ENCODE peak calls at places on chromosomes 5 and 9, in four cellular contexts. M, Z, B and H are unnamed samples.

GRCh38 chr5:80871541-80871961 is 88.6 kb upstream of the RASGRF2 start:
- DNase-seq in M (no peak), Z (peak), B (peak), H (no peak)

GRCh38 chr5:154972476-154973080 is 31.7 kb downstream of the MRPL22 start:
- DNase-seq in M (peak), Z (peak), B (peak), H (no peak)

GRCh38 chr5:163846512-163846911 is 341.1 kb downstream of the MAT2B start:
- DNase-seq in M (no peak), Z (no peak), B (peak), H (no peak)

GRCh38 chr5:153901449-153901848 is 137.3 kb downstream of the FAM114A2 start:
- DNase-seq in M (no peak), Z (no peak), B (no peak), H (no peak)

GRCh38 chr5:79560774-79561524 is 47.0 kb upstream of the HOMER1 start:
- DNase-seq in M (no peak), Z (no peak), B (peak), H (peak)

GRCh38 chr9:133798160-133798559 is 60.0 kb upstream of the SARDH start:
- DNase-seq in M (no peak), Z (no peak), B (no peak), H (no peak)

GRCh38 chr9:88950341-88951141 is 40.7 kb upstream of the S1PR3 start:
- DNase-seq in M (peak), Z (no peak), B (peak), H (no peak)

GRCh38 chr5:176527246-176528222 is 9.7 kb downstream of the RNF44 start:
- DNase-seq in M (no peak), Z (no peak), B (no peak), H (no peak)

GRCh38 chr5:59873113-59873512 is 20.4 kb downstream of the PDE4D start:
- DNase-seq in M (no peak), Z (no peak), B (peak), H (no peak)

GRCh38 chr5:134004626-134005414 is at the start of gene VDAC1:
- DNase-seq in M (peak), Z (peak), B (peak), H (peak)

GRCh38 chr9:34986541-34987047 is 3.0 kb upstream of the DNAJB5 start:
- DNase-seq in M (peak), Z (no peak), B (no peak), H (no peak)

GRCh38 chr5:150293091-150293941 is 3.7 kb upstream of the CAMK2A start:
- DNase-seq in M (no peak), Z (no peak), B (no peak), H (no peak)

GRCh38 chr5:165360366-165361142 is 1855.1 kb downstream of the MAT2B start:
- DNase-seq in M (no peak), Z (no peak), B (no peak), H (no peak)

DNA sequence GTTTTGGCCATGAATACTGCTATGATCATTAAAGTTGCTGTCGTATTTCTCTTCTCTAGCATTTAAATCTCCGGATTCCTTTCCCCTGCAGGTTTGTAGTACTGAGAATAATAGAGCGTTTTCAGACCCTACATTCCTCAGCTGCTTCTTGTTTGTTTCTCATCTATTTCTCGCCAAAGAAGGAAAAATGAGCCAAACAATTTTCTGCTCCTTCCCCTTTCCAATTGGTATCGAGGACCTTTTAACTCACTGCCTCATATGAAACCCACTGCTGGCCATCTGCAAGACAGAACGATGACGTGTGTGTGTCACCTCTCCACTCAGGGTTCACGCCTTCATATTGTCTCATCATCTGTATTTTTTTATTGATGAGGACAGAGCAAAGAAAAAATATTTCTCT is 689.4 kb upstream of the WWC1 start:
- DNase-seq in M (no peak), Z (no peak), B (peak), H (no peak)
- TF ChIP-seq CTCF in M (no peak), Z (no peak), B (no peak), H (no peak)

GRCh38 chr5:9766581-9766980 is 136.4 kb upstream of the TAS2R1 start:
- DNase-seq in M (no peak), Z (no peak), B (peak), H (no peak)
- TF ChIP-seq CTCF in M (no peak), Z (no peak), B (peak), H (no peak)

DNA sequence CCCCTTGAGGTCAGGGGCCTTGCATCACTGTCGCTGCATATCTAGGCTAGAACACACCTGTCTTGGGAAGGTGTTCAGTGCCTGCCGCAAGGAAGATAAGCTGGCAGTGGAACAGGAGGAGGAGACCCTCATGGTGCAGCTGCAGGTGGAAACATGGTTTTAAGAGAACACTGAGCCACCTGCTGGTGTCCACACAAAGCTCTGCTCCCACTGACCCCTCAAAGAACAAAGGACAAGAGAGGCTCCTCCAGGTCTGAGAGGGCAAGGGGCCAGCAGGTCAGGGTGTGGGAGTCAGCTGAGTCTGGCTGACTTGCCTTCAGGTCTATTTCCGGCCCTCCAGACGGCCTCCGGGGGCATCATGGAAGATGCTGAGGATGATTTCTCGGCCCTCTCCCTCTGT is 210.1 kb upstream of the TBCA start:
- DNase-seq in M (no peak), Z (no peak), B (no peak), H (no peak)
- TF ChIP-seq CTCF in M (no peak), Z (peak), B (no peak), H (no peak)

GRCh38 chr9:20199111-20199510 is 410.3 kb upstream of the SLC24A2 start:
- DNase-seq in M (no peak), Z (no peak), B (no peak), H (no peak)

GRCh38 chr9:20200900-20201495 is 412.2 kb upstream of the SLC24A2 start:
- DNase-seq in M (no peak), Z (no peak), B (no peak), H (no peak)

DNA sequence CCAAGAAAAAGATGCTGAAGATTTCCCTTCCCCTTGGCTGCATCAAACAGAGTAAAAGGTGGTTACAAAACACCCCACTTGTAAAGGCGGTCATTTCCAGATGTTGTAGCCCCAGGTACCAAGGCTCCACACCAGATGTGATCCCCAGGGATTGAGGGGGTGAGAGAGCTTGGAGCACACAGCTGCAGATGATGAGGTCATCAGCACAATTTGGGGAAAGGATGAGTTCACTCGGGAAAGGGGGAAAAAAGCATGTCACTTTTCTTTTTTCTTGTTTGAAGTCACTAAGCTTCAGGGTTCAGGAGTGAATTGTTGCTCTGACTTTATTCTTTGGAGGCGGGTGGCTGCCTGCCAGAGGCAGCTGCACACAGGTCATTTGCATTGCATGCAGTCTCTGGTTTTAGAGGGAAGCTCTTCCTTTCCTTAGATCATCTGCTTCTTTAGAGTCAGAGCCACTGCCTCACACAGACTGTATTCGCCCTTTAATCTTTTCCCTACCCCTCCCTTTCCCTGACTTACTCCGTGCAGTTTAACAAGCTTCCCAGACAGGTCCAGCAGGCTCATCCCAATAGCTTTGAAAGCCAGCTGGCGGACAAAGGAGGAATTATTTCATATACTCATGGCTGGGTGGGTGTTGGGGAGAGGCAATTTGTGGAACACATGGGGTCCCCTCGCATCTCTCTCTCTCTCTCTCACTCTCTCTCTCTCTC is 409.3 kb upstream of the SLC24A2 start:
- DNase-seq in M (no peak), Z (no peak), B (no peak), H (peak)
- TF ChIP-seq CTCF in M (no peak), Z (no peak), B (no peak), H (no peak)

GRCh38 chr5:149264432-149265069 is 7.1 kb upstream of the AFAP1L1 start:
- DNase-seq in M (no peak), Z (peak), B (no peak), H (peak)

GRCh38 chr5:149268928-149269557 is 2.6 kb upstream of the AFAP1L1 start:
- DNase-seq in M (no peak), Z (peak), B (peak), H (peak)

GRCh38 chr5:149262315-149262714 is 9.3 kb upstream of the AFAP1L1 start:
- DNase-seq in M (no peak), Z (no peak), B (no peak), H (no peak)

GRCh38 chr5:149267241-149267973 is 4.3 kb upstream of the AFAP1L1 start:
- DNase-seq in M (no peak), Z (no peak), B (no peak), H (no peak)

GRCh38 chr5:149265559-149265958 is 6.1 kb upstream of the AFAP1L1 start:
- DNase-seq in M (peak), Z (no peak), B (peak), H (no peak)
- TF ChIP-seq CTCF in M (peak), Z (peak), B (peak), H (no peak)

GRCh38 chr9:136244116-136244775 is 1.4 kb downstream of the QSOX2 start:
- DNase-seq in M (peak), Z (no peak), B (no peak), H (peak)

GRCh38 chr9:136241540-136241939 is 4.1 kb downstream of the QSOX2 start:
- DNase-seq in M (no peak), Z (no peak), B (no peak), H (no peak)

GRCh38 chr9:136243631-136244030 is 2.0 kb downstream of the QSOX2 start:
- DNase-seq in M (no peak), Z (no peak), B (no peak), H (no peak)

GRCh38 chr9:136242248-136242647 is 3.4 kb downstream of the QSOX2 start:
- DNase-seq in M (no peak), Z (no peak), B (no peak), H (no peak)

DNA sequence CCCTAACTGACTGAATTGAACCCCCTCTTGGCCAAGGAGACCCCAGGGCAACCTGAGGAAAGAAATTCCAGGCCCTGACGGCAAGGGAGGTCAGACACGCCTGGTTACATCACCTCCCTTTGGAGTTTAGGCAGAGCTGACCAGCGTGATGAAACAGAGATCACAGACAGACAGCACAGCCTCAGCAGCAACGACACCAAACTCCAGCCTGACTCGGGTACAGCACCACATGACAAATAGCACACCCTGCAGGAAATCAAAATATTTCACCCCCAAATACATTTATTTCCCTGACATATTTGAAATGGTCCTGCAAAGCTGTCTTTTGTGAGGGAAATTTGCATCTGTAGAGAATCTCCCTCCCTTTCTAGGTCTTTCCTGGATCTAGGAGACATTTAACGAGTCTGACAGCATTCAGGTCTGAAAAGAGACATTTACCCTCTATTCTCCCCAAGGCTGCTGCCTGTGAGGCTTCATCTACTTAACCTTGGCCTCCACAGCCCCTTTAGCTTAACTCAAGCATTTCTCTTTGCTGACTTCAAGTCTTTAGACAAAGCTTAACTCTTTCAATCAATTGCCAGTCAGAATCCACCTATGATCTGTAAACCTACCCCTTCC is 2.6 kb downstream of the QSOX2 start:
- DNase-seq in M (peak), Z (no peak), B (no peak), H (no peak)
- TF ChIP-seq CTCF in M (no peak), Z (no peak), B (no peak), H (no peak)